ENCODE peak calls at places on chromosomes 6 and 20, in four cellular contexts. One of them, this sample, is unnamed.

GRCh38 chr20:47719211-47719610 is 66.1 kb downstream of the SULF2 start:
- DNase-seq in D341Med: no peak
- DNase-seq in PC-3: no peak
- DNase-seq in lung: no peak
- DNase-seq in this sample: no peak

GRCh38 chr6:33812669-33813068 is 8.9 kb upstream of the MLN start:
- DNase-seq in D341Med: no peak
- DNase-seq in PC-3: peak
- DNase-seq in lung: no peak
- DNase-seq in this sample: no peak

GRCh38 chr20:37226889-37227288 is 34.7 kb downstream of the GHRH start:
- DNase-seq in D341Med: no peak
- DNase-seq in PC-3: no peak
- DNase-seq in lung: peak
- DNase-seq in this sample: no peak

GRCh38 chr6:20811112-20811746 is 277.0 kb downstream of the CDKAL1 start:
- DNase-seq in D341Med: peak
- DNase-seq in PC-3: peak
- DNase-seq in lung: no peak
- DNase-seq in this sample: no peak

GRCh38 chr6:15363523-15364400 is 117.9 kb downstream of the JARID2 start:
- DNase-seq in D341Med: no peak
- DNase-seq in PC-3: no peak
- DNase-seq in lung: no peak
- DNase-seq in this sample: no peak

GRCh38 chr6:100472674-100473073 is 8.0 kb upstream of the SIM1 start:
- DNase-seq in D341Med: no peak
- DNase-seq in PC-3: peak
- DNase-seq in lung: no peak
- DNase-seq in this sample: no peak

GRCh38 chr6:151493495-151494234 is at the start of gene CCDC170:
- DNase-seq in D341Med: peak
- DNase-seq in PC-3: no peak
- DNase-seq in lung: peak
- DNase-seq in this sample: peak

GRCh38 chr20:38893485-38894090 is 32.6 kb upstream of the FAM83D start:
- DNase-seq in D341Med: peak
- DNase-seq in PC-3: peak
- DNase-seq in lung: peak
- DNase-seq in this sample: peak

GRCh38 chr6:125843593-125843992 is 52.8 kb downstream of the NCOA7 start:
- DNase-seq in D341Med: no peak
- DNase-seq in PC-3: no peak
- DNase-seq in lung: no peak
- DNase-seq in this sample: no peak

GRCh38 chr6:148452921-148453320 is 110.3 kb downstream of the SASH1 start:
- DNase-seq in D341Med: no peak
- DNase-seq in PC-3: no peak
- DNase-seq in lung: no peak
- DNase-seq in this sample: no peak

GRCh38 chr20:51359947-51360346 is 182.6 kb downstream of the NFATC2 start:
- DNase-seq in D341Med: no peak
- DNase-seq in PC-3: peak
- DNase-seq in lung: no peak
- DNase-seq in this sample: no peak

GRCh38 chr20:31860431-31861345 is 9.6 kb downstream of the DUSP15 start:
- DNase-seq in D341Med: peak
- DNase-seq in PC-3: peak
- DNase-seq in lung: no peak
- DNase-seq in this sample: no peak

GRCh38 chr6:25041676-25042598 is 106.2 kb upstream of the RIPOR2 start:
- DNase-seq in D341Med: no peak
- DNase-seq in PC-3: no peak
- DNase-seq in lung: no peak
- DNase-seq in this sample: no peak

GRCh38 chr6:170082531-170083187 is 208.2 kb downstream of the DLL1 start:
- DNase-seq in D341Med: no peak
- DNase-seq in PC-3: peak
- DNase-seq in lung: no peak
- DNase-seq in this sample: peak

GRCh38 chr6:152587473-152587872 is 49.7 kb downstream of the SYNE1 start:
- DNase-seq in D341Med: no peak
- DNase-seq in PC-3: no peak
- DNase-seq in lung: no peak
- DNase-seq in this sample: no peak

GRCh38 chr20:37958856-37959255 is 55.9 kb downstream of the VSTM2L start:
- DNase-seq in D341Med: no peak
- DNase-seq in PC-3: no peak
- DNase-seq in lung: no peak
- DNase-seq in this sample: no peak

GRCh38 chr6:148109732-148110131 is 232.9 kb upstream of the SASH1 start:
- DNase-seq in D341Med: no peak
- DNase-seq in PC-3: no peak
- DNase-seq in lung: peak
- DNase-seq in this sample: no peak

GRCh38 chr6:3584611-3585010 is 127.8 kb upstream of the SLC22A23 start:
- DNase-seq in D341Med: no peak
- DNase-seq in PC-3: peak
- DNase-seq in lung: no peak
- DNase-seq in this sample: no peak

GRCh38 chr20:35134900-35135299 is 12.2 kb downstream of the EDEM2 start:
- DNase-seq in D341Med: no peak
- DNase-seq in PC-3: no peak
- DNase-seq in lung: no peak
- DNase-seq in this sample: no peak

GRCh38 chr6:156513504-156513903 is 263.7 kb upstream of the ARID1B start:
- DNase-seq in D341Med: no peak
- DNase-seq in PC-3: no peak
- DNase-seq in lung: no peak
- DNase-seq in this sample: no peak

GRCh38 chr6:3438190-3439167 is 18.4 kb downstream of the SLC22A23 start:
- DNase-seq in D341Med: peak
- DNase-seq in PC-3: peak
- DNase-seq in lung: no peak
- DNase-seq in this sample: no peak

This sample was measured in right lobe of liver.